ENCODE peak calls at places on chromosomes 5 and 9, in six cellular contexts. N, Z, X, A, D and R are unnamed samples. For H3K9me3, the result is how much of the 10 kb centered on the place peaks cover.

GRCh38 chr5:68070641-68071191 is 144.8 kb upstream of the PIK3R1 start:
- DNase-seq in Z (no peak), N (no peak), A (no peak), X (no peak), D (no peak), R (no peak)

GRCh38 chr5:5645891-5646290 is 223.4 kb downstream of the ICE1 start:
- DNase-seq in Z (no peak), D (no peak), N (no peak), X (no peak), A (no peak), R (no peak)

GRCh38 chr5:181170237-181170830 is 22.9 kb downstream of the OR2V2 start:
- DNase-seq in X (no peak), A (no peak), D (no peak), N (peak), Z (no peak), R (no peak)

GRCh38 chr9:9790216-9790872 is 822.5 kb downstream of the PTPRD start:
- DNase-seq in N (no peak), D (peak), Z (peak), A (peak), X (no peak), R (no peak)

GRCh38 chr5:181242031-181242451 is 1.7 kb downstream of the RACK1 start:
- DNase-seq in D (no peak), A (no peak), N (no peak), X (no peak), Z (no peak), R (no peak)

GRCh38 chr9:93086445-93087224 is 9.4 kb upstream of the CARD19 start:
- DNase-seq in D (no peak), A (no peak), N (no peak), X (no peak), Z (no peak), R (no peak)

GRCh38 chr5:162299793-162300192 is 232.2 kb downstream of the GABRG2 start:
- DNase-seq in D (no peak), Z (no peak), A (no peak), X (no peak), N (no peak), R (no peak)

GRCh38 chr9:69468380-69468779 is 143.4 kb downstream of the ENTREP1 start:
- DNase-seq in D (no peak), A (no peak), Z (no peak), N (no peak), X (no peak), R (no peak)

GRCh38 chr5:57774439-57774838 is 291.8 kb upstream of the ACTBL2 start:
- DNase-seq in N (no peak), D (no peak), X (no peak), A (no peak), Z (peak), R (peak)

GRCh38 chr9:124302921-124303320 is 45.2 kb downstream of the NEK6 start:
- DNase-seq in D (peak), X (no peak), A (no peak), N (no peak), Z (no peak), R (no peak)

GRCh38 chr5:137649228-137649890 is 86.5 kb downstream of the KLHL3 start:
- DNase-seq in D (no peak), Z (peak), N (no peak), A (no peak), X (no peak), R (peak)

GRCh38 chr5:1057485-1057825 is 48.9 kb downstream of the NKD2 start:
- DNase-seq in A (no peak), N (no peak), D (no peak), X (no peak), Z (no peak), R (no peak)
- H3K9me3 ChIP-seq in A (under half), N (under half), D (under half), X (under half), Z (under half), R (under half)

GRCh38 chr9:33817327-33818166 is 587 bp downstream of the UBE2R2 start:
- DNase-seq in X (peak), A (peak), N (peak), D (peak), Z (peak), R (peak)
- H4K8ac ChIP-seq in X (peak), A (peak), N (peak), D (peak), Z (peak), R (peak)

GRCh38 chr5:141413540-141414069 is 818 bp downstream of the PCDHGA10 start:
- DNase-seq in D (no peak), N (peak), Z (peak), X (peak), A (no peak), R (no peak)

GRCh38 chr5:141411575-141411974 is 1.2 kb upstream of the PCDHGA10 start:
- DNase-seq in Z (peak), D (no peak), X (no peak), A (no peak), N (no peak), R (no peak)

GRCh38 chr5:141412853-141413539 is at the start of gene PCDHGA10:
- DNase-seq in X (peak), Z (peak), D (peak), A (peak), N (peak), R (peak)

DNA sequence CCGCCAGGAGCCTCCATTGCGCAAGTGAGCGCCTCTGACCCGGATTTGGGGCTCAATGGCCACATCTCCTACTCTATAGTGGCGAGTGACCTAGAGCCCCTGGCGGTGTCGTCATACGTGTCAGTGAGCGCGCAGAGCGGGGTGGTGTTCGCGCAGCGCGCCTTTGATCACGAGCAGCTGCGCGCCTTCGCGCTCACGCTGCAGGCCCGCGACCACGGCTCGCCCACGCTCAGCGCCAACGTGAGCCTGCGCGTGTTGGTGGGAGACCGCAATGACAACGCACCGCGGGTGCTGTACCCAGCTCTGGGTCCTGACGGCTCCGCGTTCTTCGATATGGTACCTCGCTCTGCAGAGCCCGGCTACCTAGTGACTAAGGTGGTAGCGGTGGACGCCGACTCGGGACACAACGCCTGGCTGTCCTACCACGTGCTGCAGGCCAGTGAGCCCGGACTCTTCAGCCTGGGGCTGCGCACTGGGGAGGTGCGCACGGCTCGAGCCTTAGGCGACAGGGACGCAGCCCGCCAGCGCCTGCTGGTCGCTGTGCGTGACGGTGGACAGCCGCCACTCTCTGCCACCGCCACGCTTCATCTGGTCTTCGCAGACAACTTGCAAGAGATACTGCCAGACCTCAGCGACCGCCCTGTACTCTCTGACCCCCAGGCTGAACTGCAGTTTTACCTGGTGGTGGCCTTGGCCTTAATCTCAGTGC is 1.9 kb downstream of the PCDHGB6 start:
- DNase-seq in N (no peak), A (no peak), Z (no peak), D (no peak), X (no peak), R (no peak)
- H3K9me3 ChIP-seq in N (under half), A (half or more), Z (under half), D (under half), X (under half), R (half or more)

DNA sequence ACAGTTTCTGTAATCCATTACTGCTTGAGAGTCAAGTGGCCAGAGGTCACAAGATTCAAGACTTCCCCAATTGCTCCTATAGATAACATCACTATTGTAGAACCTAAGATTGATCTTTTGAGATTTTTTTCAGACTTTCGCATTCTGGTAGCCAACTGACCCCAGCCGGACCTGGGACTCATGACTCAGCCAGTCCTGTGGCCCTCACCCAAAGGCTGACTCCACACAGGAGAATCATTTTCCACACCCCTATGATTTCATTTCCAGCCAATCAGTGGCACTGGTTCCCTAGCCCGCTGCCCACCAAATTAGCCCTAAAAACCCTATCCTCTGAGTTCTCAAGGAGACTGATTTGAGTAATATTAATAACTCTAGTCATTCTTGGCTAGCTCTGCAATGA is 36.2 kb downstream of the TARS1 start:
- DNase-seq in D (no peak), Z (no peak), X (no peak), A (no peak), N (no peak), R (peak)
- H4K8ac ChIP-seq in D (no peak), Z (no peak), X (no peak), A (no peak), N (no peak), R (no peak)

DNA sequence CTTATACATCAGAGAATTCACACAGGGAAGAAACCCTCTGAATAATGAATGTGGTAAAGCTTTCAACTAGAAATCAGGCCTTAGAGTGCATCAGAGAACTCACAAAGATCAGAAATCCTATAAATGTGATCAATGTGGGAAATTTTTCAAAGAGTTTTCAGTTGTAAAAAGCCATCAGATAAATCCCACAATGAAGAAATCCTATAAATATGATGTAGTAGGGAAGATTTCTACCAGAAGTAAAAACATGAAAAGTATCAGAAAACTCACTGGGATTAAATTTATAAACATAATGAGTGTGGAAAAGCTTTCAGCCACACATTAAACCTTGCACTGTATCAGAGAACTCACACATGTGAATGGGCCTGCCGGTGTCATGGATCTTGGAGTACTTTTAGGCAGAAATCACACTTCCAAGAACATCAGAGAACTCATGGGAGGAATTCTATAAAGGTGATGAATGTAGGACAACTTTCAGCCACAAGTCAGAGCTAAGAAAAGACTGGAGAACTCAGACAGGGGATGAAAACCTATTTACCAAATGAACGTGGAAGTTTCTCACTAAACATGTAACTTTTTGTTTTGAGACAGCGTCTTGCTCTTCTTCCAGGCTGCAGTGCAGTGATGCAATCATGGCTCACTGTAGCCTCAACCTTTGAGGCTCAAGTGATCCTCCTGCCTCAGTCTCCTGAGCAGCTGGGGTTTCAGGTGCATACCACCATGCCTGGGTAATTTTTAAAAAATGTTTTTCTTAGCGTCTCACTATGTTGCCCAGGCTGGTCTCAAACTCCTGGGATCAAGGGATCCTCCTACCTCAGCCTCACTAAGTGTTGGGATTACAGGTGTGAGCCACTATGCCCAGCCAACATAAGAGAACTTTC is 39.5 kb downstream of the ZNF510 start:
- DNase-seq in D (no peak), X (no peak), A (no peak), N (no peak), Z (no peak), R (no peak)
- H3K9me3 ChIP-seq in D (under half), X (half or more), A (under half), N (under half), Z (half or more), R (under half)